ENCODE peak calls at places on chromosomes 2 and 18, in seven cellular contexts. Y, F, U, T, L, A and M are unnamed samples.

GRCh38 chr2:67498931-67499330 is 101.8 kb downstream of the ETAA1 start:
- DNase-seq in Y (no peak), F (no peak), U (no peak), T (no peak), L (no peak), A (peak), M (no peak)

GRCh38 chr2:170817247-170817998 is 736 bp downstream of the GAD1 start:
- DNase-seq in Y (peak), F (peak), U (no peak), T (peak), L (peak), A (peak), M (peak)

GRCh38 chr2:231600619-231601355 is 8.1 kb downstream of the TEX44 start:
- DNase-seq in Y (no peak), F (no peak), U (no peak), T (no peak), L (no peak), A (no peak), M (no peak)

GRCh38 chr2:169683054-169683424 is 11.2 kb downstream of the CFAP210 start:
- DNase-seq in Y (no peak), F (no peak), U (no peak), T (peak), L (peak), A (peak), M (no peak)

GRCh38 chr2:239822146-239822945 is 202.8 kb downstream of the NDUFA10 start:
- DNase-seq in Y (no peak), F (no peak), U (no peak), T (no peak), L (no peak), A (no peak), M (no peak)

GRCh38 chr2:110804915-110805314 is 72.5 kb downstream of the ACOXL start:
- DNase-seq in Y (no peak), F (no peak), U (no peak), T (no peak), L (no peak), A (no peak), M (no peak)

GRCh38 chr2:172196768-172197322 is 94.1 kb upstream of the DLX2 start:
- DNase-seq in Y (no peak), F (peak), U (no peak), T (peak), L (peak), A (peak), M (no peak)

GRCh38 chr2:66013456-66013855 is 421.5 kb upstream of the MEIS1 start:
- DNase-seq in Y (no peak), F (no peak), U (no peak), T (no peak), L (no peak), A (no peak), M (peak)

GRCh38 chr2:31469648-31470047 is 55.1 kb upstream of the XDH start:
- DNase-seq in Y (no peak), F (no peak), U (no peak), T (no peak), L (no peak), A (no peak), M (no peak)

GRCh38 chr2:234368861-234369261 is 128.0 kb downstream of the ARL4C start:
- DNase-seq in Y (no peak), F (peak), U (no peak), T (peak), L (peak), A (peak), M (no peak)

GRCh38 chr18:62883937-62884735 is 168.8 kb downstream of the PHLPP1 start:
- DNase-seq in Y (peak), F (no peak), U (no peak), T (no peak), L (peak), A (no peak), M (no peak)

GRCh38 chr2:107025869-107026380 is 140.0 kb upstream of the ST6GAL2 start:
- DNase-seq in Y (no peak), F (peak), U (no peak), T (peak), L (peak), A (no peak), M (no peak)

GRCh38 chr2:238868616-238869292 is 20.9 kb downstream of the TWIST2 start:
- DNase-seq in Y (no peak), F (peak), U (no peak), T (peak), L (no peak), A (no peak), M (no peak)

GRCh38 chr2:58812766-58813344 is 571.7 kb upstream of the FANCL start:
- DNase-seq in Y (no peak), F (no peak), U (no peak), T (no peak), L (no peak), A (no peak), M (peak)

GRCh38 chr2:108220191-108220590 is 19.6 kb upstream of the SULT1C3 start:
- DNase-seq in Y (no peak), F (no peak), U (no peak), T (no peak), L (no peak), A (no peak), M (no peak)

GRCh38 chr2:71453404-71454220 is at the start of gene DYSF:
- DNase-seq in Y (peak), F (peak), U (no peak), T (peak), L (peak), A (peak), M (no peak)

GRCh38 chr2:180247658-180248057 is 240.6 kb upstream of the CWC22 start:
- DNase-seq in Y (no peak), F (no peak), U (no peak), T (no peak), L (no peak), A (no peak), M (no peak)

GRCh38 chr2:226669905-226670304 is 129.7 kb downstream of the IRS1 start:
- DNase-seq in Y (no peak), F (no peak), U (no peak), T (no peak), L (no peak), A (no peak), M (no peak)

GRCh38 chr2:178177066-178177679 is 17.1 kb upstream of the OSBPL6 start:
- DNase-seq in Y (no peak), F (peak), U (no peak), T (peak), L (peak), A (peak), M (no peak)

GRCh38 chr2:199819746-199820145 is 31.2 kb downstream of the FTCDNL1 start:
- DNase-seq in Y (no peak), F (peak), U (no peak), T (no peak), L (no peak), A (no peak), M (no peak)

GRCh38 chr2:27751377-27751776 is 20.1 kb upstream of the MRPL33 start:
- DNase-seq in Y (no peak), F (no peak), U (no peak), T (no peak), L (no peak), A (no peak), M (no peak)
- TF ChIP-seq EZH2 in Y (no peak), F (no peak), U (no peak), T (no peak), L (no peak), A (no peak), M (no peak)

DNA sequence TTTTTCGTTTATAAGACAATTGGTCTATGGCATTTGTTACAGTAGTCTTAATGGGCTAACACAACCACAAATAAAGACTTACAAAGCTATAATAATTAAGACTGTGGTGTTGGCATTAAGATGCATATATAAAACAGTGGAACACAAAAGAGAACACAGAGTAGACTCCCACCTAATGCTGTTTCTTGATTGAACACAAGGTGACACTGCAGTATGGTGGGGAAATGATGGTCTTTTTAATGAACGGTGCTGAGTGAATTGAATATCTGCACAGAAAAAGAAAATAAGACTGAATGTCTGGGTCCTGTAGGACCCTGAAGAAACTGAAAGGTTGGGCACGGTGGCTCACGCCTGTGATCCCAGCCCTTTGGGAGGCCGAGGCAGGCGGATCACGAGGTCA is 1136.6 kb upstream of the NXPH2 start:
- DNase-seq in Y (peak), F (no peak), U (no peak), T (no peak), L (no peak), A (no peak), M (peak)
- TF ChIP-seq EZH2 in Y (no peak), F (no peak), U (no peak), T (no peak), L (no peak), A (no peak), M (no peak)

GRCh38 chr2:206276169-206276927 is 1.9 kb downstream of the ZDBF2 start:
- DNase-seq in Y (peak), F (peak), U (no peak), T (no peak), L (no peak), A (no peak), M (no peak)

GRCh38 chr2:206277503-206277902 is 3.0 kb downstream of the ZDBF2 start:
- DNase-seq in Y (no peak), F (no peak), U (no peak), T (no peak), L (no peak), A (no peak), M (no peak)

GRCh38 chr2:206271066-206271465 is 3.4 kb upstream of the ZDBF2 start:
- DNase-seq in Y (no peak), F (no peak), U (no peak), T (no peak), L (no peak), A (no peak), M (no peak)

GRCh38 chr2:206274434-206275273 is at the start of gene ZDBF2:
- DNase-seq in Y (peak), F (peak), U (no peak), T (peak), L (peak), A (peak), M (peak)

GRCh38 chr2:206275274-206276160 is 1.1 kb downstream of the ZDBF2 start:
- DNase-seq in Y (peak), F (peak), U (no peak), T (peak), L (peak), A (peak), M (no peak)
- TF ChIP-seq EZH2 in Y (no peak), F (no peak), U (no peak), T (no peak), L (no peak), A (no peak), M (peak)

DNA sequence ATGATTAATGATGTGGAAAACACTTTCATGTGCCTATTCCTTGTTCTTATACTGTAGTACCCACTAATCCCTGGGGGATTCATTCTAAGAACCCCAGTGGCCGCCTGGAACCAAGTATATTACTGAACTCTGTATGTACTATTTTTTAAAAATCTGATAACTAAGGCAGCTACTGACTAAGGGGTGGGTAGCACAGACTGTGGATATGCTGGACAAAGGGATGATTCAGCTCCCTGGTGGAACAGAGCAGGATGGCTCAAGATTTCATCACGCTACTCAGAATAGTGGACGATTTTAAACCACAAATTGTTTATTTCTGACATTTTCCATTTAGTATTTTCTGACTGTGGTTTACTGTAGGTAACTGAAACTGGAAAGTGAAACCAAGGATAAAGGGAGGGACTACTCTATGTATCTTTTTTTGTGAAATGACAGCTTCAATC is 41.8 kb upstream of the CDC42EP3 start:
- DNase-seq in Y (no peak), F (peak), U (no peak), T (peak), L (peak), A (peak), M (no peak)
- TF ChIP-seq EZH2 in Y (no peak), F (no peak), U (no peak), T (no peak), L (no peak), A (no peak), M (no peak)

GRCh38 chr18:11146238-11146946 is 3.0 kb downstream of the PIEZO2 start:
- DNase-seq in Y (peak), F (no peak), U (no peak), T (no peak), L (no peak), A (no peak), M (no peak)

GRCh38 chr18:11148655-11149440 is 521 bp downstream of the PIEZO2 start:
- DNase-seq in Y (peak), F (peak), U (no peak), T (no peak), L (no peak), A (no peak), M (no peak)

GRCh38 chr18:11147962-11148654 is 1.3 kb downstream of the PIEZO2 start:
- DNase-seq in Y (peak), F (peak), U (no peak), T (no peak), L (no peak), A (no peak), M (no peak)

GRCh38 chr18:11146947-11147345 is 2.4 kb downstream of the PIEZO2 start:
- DNase-seq in Y (peak), F (no peak), U (no peak), T (no peak), L (no peak), A (no peak), M (no peak)

GRCh38 chr18:11147371-11147860 is 2.0 kb downstream of the PIEZO2 start:
- DNase-seq in Y (peak), F (no peak), U (no peak), T (no peak), L (no peak), A (no peak), M (no peak)
- TF ChIP-seq EZH2 in Y (peak), F (no peak), U (no peak), T (no peak), L (no peak), A (no peak), M (no peak)

GRCh38 chr2:219001100-219001576 is 7.9 kb upstream of the CRYBA2 start:
- DNase-seq in Y (no peak), F (no peak), U (no peak), T (no peak), L (peak), A (no peak), M (no peak)
- TF ChIP-seq EZH2 in Y (peak), F (peak), U (no peak), T (no peak), L (no peak), A (no peak), M (no peak)

DNA sequence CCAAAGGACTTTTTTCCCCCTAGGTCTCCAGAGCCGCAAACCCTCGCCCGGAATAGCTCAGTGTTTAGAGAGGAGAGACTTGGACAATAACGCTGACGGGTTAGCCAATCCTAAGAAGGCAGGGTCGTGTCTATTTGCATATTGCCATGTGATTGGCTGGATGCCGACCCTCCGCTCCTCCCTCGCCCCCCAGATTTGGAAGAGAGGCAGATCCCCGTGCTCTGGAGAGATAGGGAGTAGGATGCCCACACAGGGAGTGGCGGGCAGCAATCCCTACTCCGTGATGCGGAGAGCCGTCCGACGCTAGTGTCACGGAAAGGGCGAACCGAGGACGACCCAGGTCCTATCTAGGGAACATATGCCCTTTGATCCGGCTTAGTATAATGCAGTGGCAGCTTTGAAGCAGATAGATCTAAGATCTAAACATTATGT is 1.4 kb downstream of the WNT6 start:
- DNase-seq in Y (peak), F (no peak), U (peak), T (peak), L (no peak), A (peak), M (peak)
- TF ChIP-seq EZH2 in Y (no peak), F (no peak), U (no peak), T (peak), L (no peak), A (peak), M (no peak)

GRCh38 chr2:217978536-217979150 is 24.2 kb downstream of the TNS1 start:
- DNase-seq in Y (peak), F (no peak), U (no peak), T (no peak), L (peak), A (no peak), M (no peak)
- TF ChIP-seq EZH2 in Y (no peak), F (no peak), U (no peak), T (no peak), L (no peak), A (no peak), M (no peak)

GRCh38 chr2:176099159-176099736 is 347 bp upstream of the HOXD12 start:
- DNase-seq in Y (peak), F (no peak), U (no peak), T (no peak), L (no peak), A (no peak), M (no peak)

GRCh38 chr2:176099737-176100546 is at the start of gene HOXD12:
- DNase-seq in Y (no peak), F (no peak), U (no peak), T (no peak), L (no peak), A (no peak), M (no peak)

GRCh38 chr2:176097820-176098365 is 1.7 kb upstream of the HOXD12 start:
- DNase-seq in Y (no peak), F (no peak), U (no peak), T (no peak), L (no peak), A (no peak), M (no peak)

GRCh38 chr2:176096986-176097819 is 2.4 kb upstream of the HOXD12 start:
- DNase-seq in Y (peak), F (peak), U (peak), T (no peak), L (peak), A (peak), M (peak)

DNA sequence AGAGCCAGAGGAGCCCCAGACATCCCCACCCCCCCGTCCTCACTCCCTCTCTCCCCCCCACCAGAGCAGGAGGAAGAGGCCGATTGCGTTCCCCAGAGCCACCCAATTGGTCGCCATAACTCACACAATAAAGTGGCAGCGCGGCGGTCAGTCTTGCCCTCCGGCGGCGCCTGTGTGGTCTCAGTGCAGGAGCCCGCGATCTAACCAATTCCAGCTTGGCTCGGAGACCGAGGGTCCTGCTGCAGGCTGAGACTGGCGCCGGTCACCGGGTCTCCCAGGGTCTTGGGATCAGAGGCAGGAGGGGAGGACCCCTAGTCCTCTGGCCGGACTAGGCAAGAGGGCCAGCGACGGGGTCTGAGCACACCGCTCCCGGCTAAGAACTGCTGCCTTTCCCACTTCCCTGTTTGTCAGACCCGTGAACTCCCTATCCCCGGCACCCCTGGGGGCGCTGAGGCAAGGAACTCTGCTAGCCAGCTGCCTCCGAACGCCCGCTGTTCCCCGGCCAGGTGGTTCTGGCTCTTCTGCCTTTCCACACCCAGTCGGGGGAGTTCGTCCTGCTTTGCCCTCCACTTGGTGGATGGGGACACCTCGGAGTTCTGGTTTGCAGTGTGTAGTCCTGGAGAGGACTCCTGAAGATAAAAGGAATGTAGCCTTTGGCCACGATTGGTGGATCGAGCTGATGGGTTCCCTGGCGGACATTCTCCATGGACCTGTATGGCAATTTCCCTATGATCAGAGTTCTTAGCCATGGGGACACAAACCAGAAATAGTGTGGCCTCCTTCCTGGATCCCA is 1.0 kb upstream of the HOXD12 start:
- DNase-seq in Y (peak), F (peak), U (no peak), T (no peak), L (no peak), A (no peak), M (no peak)
- TF ChIP-seq EZH2 in Y (peak), F (no peak), U (no peak), T (no peak), L (no peak), A (peak), M (no peak)

GRCh38 chr18:45835057-45835634 is 9.7 kb downstream of the SIGLEC15 start:
- DNase-seq in Y (no peak), F (no peak), U (no peak), T (no peak), L (no peak), A (no peak), M (no peak)
- TF ChIP-seq EZH2 in Y (no peak), F (no peak), U (no peak), T (no peak), L (no peak), A (no peak), M (no peak)